ENCODE peak calls at places on chromosomes 5 and 9, in five cellular contexts. W is transverse colon, D is astrocyte, K is GM23338, T is IMR-90. E is an unnamed sample.

GRCh38 chr9:87950765-87951488 is 23.4 kb downstream of the CDK20 start:
- DNase-seq in W (no peak), D (no peak), K (peak; percentile 62), T (peak; percentile 34), E (no peak)

GRCh38 chr5:32714836-32715235 is 3.7 kb downstream of the NPR3 start:
- DNase-seq in W (no peak), D (peak; percentile 44), K (no peak), T (peak; percentile 72), E (no peak)

GRCh38 chr9:18865542-18865941 is 167.5 kb downstream of the SAXO1 start:
- DNase-seq in W (no peak), D (peak; percentile 59), K (no peak), T (peak; percentile 7), E (no peak)

GRCh38 chr5:56934325-56934724 is 17.6 kb downstream of the MIER3 start:
- DNase-seq in W (no peak), D (no peak), K (no peak), T (no peak), E (no peak)

GRCh38 chr5:31864015-31864414 is 225.1 kb downstream of the PDZD2 start:
- DNase-seq in W (no peak), D (no peak), K (peak; percentile 32), T (no peak), E (no peak)

GRCh38 chr9:130846487-130847305 is 11.6 kb downstream of the ABL1 start:
- DNase-seq in W (no peak), D (peak; percentile 77), K (no peak), T (peak; percentile 80), E (no peak)

GRCh38 chr9:16601991-16602390 is 268.5 kb downstream of the BNC2 start:
- DNase-seq in W (no peak), D (no peak), K (no peak), T (no peak), E (no peak)

GRCh38 chr9:107386396-107386795 is 103.2 kb downstream of the KLF4 start:
- DNase-seq in W (no peak), D (no peak), K (no peak), T (no peak), E (no peak)

GRCh38 chr9:27442464-27442863 is 81.6 kb upstream of the IFNK start:
- DNase-seq in W (peak; percentile 71), D (no peak), K (no peak), T (no peak), E (no peak)

GRCh38 chr9:96189995-96190394 is 112.0 kb downstream of the HSD17B3 start:
- DNase-seq in W (no peak), D (no peak), K (no peak), T (no peak), E (no peak)

GRCh38 chr9:20854444-20854843 is 170.4 kb downstream of the FOCAD start:
- DNase-seq in W (no peak), D (peak; percentile 74), K (no peak), T (peak; percentile 88), E (no peak)

GRCh38 chr5:132819468-132819867 is 6.4 kb downstream of the SOWAHA start:
- DNase-seq in W (no peak), D (no peak), K (peak; percentile 35), T (no peak), E (no peak)

GRCh38 chr5:6158974-6159863 is 219.1 kb downstream of the MED10 start:
- DNase-seq in W (no peak), D (peak; percentile 59), K (no peak), T (peak; percentile 21), E (no peak)

GRCh38 chr5:180787711-180788431 is 14.7 kb downstream of the MGAT1 start:
- DNase-seq in W (no peak), D (peak; percentile 32), K (no peak), T (peak; percentile 57), E (no peak)

GRCh38 chr5:170312666-170313065 is 15.1 kb upstream of the LCP2 start:
- DNase-seq in W (no peak), D (peak; percentile 24), K (no peak), T (peak; percentile 3), E (no peak)

GRCh38 chr5:139760066-139761056 is 35.2 kb upstream of the PSD2 start:
- DNase-seq in W (no peak), D (peak; percentile 55), K (no peak), T (peak; percentile 51), E (no peak)

GRCh38 chr9:27150758-27151431 is 41.9 kb downstream of the TEK start:
- DNase-seq in W (no peak), D (peak; percentile 23), K (no peak), T (peak; percentile 77), E (no peak)

GRCh38 chr5:158203256-158203655 is 344.3 kb upstream of the CLINT1 start:
- DNase-seq in W (no peak), D (no peak), K (no peak), T (no peak), E (no peak)

GRCh38 chr5:139746691-139747582 is 48.7 kb upstream of the PSD2 start:
- DNase-seq in W (peak; percentile 46), D (peak; percentile 16), K (peak; percentile 70), T (peak; percentile 46), E (no peak)

GRCh38 chr5:172455511-172456061 is 1.3 kb upstream of the SH3PXD2B start:
- DNase-seq in W (peak; percentile 9), D (peak; percentile 67), K (no peak), T (peak; percentile 70), E (no peak)

GRCh38 chr5:73541981-73542380 is 23.5 kb downstream of the ANKRA2 start:
- DNase-seq in W (no peak), D (peak; percentile 76), K (no peak), T (peak; percentile 43), E (no peak)

GRCh38 chr5:96004754-96005153 is 43.1 kb upstream of the ELL2 start:
- DNase-seq in W (no peak), D (no peak), K (no peak), T (no peak), E (no peak)

GRCh38 chr5:180138976-180139730 is 67.6 kb upstream of the RNF130 start:
- DNase-seq in W (no peak), D (no peak), K (no peak), T (no peak), E (peak; percentile 21)

GRCh38 chr9:77471572-77471971 is 176.6 kb downstream of the GNA14 start:
- DNase-seq in W (no peak), D (no peak), K (no peak), T (no peak), E (no peak)

GRCh38 chr9:108551030-108551964 is 304.5 kb downstream of the ACTL7B start:
- DNase-seq in W (no peak), D (peak; percentile 94), K (peak; percentile 8), T (peak; percentile 96), E (no peak)

GRCh38 chr5:59332236-59332973 is 561.1 kb downstream of the PDE4D start:
- DNase-seq in W (no peak), D (no peak), K (no peak), T (no peak), E (no peak)

GRCh38 chr5:170363671-170364070 is 25.5 kb downstream of the KCNMB1 start:
- DNase-seq in W (no peak), D (no peak), K (no peak), T (no peak), E (no peak)

GRCh38 chr5:125439243-125439642 is 692.8 kb upstream of the ZNF608 start:
- DNase-seq in W (no peak), D (no peak), K (no peak), T (no peak), E (no peak)

DNA sequence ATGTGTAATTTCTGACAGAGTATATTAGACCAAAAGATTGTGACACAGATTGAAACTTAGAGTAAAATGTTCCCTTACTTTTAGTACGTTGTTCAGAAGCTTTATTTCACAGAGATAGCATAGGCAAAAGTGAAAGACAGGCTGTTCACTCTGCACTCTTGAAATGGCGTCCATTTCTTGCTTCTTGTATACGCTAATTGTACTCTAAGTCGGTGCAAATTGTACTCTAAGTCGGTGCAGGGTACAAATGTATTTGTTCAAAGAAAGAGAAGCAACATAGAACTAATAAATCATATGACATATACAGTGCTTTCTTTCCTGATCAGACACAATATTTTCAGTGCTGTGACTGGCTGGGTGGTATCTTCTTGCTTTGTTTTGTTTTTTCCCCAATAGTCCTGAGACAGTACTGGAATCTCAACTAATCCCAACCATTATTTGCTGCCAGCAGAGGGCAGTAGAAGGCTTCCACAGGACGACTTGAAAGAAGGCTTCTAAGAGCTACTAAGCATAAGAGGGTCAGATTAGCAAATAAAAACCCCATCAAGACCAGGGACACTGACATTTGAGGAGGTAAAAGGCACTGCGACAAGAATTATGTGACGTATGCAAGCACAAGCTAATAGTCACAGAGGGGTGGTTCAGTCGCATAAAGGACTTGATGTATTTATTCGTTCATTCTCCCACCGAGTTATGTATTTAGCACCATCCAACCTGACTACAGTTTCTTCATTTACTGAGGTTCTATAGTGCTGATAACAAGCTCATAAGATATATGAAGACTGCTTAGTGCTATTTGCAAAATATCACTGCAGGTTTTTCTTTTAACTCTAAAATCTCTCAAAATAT is 831.8 kb downstream of the TAF11L14 start:
- DNase-seq in W (peak; percentile 52), D (peak; percentile 16), K (peak; percentile 93), T (peak; percentile 1), E (peak; percentile 64)
- H3K27ac ChIP-seq in W (no peak overlapping the region), D (no peak overlapping the region), K (no peak overlapping the region), T (no peak overlapping the region), E (no peak overlapping the region)

DNA sequence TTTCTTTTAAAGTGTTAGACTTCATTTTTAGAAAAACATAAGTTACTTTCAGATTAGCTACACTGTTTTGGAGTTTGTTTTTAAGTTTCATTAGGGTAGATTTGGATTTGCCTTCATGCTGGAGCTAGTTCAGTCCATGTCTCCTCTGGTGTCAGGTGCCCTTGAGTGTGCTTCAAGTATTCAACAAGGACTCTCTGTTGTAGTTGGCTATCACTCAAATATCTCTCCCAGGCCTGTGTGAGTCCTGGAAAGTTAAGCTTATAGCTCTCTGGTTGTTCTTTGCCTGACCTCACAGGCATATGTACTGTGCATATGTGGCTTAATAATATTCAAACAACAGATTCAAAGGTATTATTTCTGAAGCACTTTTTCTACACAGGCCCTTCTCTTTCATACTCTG is 45.4 kb downstream of the PTBP3 start:
- DNase-seq in W (no peak), D (peak; percentile 32), K (no peak), T (peak; percentile 40), E (no peak)
- H3K27ac ChIP-seq in W (no peak overlapping the region), D (no peak overlapping the region), K (no peak overlapping the region), T (no peak overlapping the region), E (no peak overlapping the region)

DNA sequence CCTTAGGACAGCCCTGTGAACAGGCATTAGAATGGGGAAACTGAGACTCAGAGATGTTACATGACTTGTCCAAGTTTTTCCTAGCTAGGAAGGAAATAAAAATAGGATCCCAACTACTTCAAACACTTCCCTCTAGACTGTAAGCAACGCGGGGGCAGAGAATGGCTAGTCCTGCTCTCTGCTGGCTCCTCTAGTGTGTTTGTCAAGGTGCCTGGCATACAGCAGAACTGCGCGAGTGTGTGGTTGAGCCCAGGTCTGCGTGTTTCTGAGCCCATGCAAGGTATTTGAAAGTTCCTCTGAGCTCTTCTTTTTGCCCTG is 152.5 kb downstream of the MACROH2A1 start:
- DNase-seq in W (no peak), D (no peak), K (no peak), T (no peak), E (no peak)
- H3K27ac ChIP-seq in W (no peak overlapping the region), D (peak overlapping the region; percentile 87), K (no peak overlapping the region), T (peak overlapping the region; percentile 86), E (peak overlapping the region; percentile 20)

DNA sequence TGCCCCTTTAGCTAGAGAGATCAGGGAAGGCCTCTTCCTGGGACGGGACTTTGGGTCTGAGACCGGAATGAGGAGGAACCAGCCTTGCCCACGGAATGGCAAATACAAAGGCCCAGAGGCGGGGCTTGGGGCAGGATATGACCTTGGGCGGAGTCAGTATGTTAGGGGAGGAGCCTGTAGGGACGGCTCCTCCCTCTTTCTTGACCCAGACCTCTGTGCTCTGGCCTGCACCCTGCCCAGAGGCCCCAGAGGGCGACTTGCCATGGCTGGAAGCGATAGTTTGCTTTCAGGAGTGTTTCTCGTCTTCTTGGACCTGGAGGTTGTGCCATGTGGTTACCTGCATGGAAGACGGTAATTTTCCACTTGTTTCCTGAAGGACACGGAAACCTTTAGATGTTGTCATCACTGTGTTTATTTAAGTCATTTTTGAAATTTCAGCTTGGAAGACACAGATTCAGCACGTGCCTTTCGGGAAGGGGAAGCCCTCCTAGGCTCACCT is 85.6 kb downstream of the DAB2IP start:
- DNase-seq in W (peak; percentile 89), D (no peak), K (peak; percentile 88), T (no peak), E (peak; percentile 82)
- H3K27ac ChIP-seq in W (peak overlapping the region; percentile 91), D (no peak overlapping the region), K (peak overlapping the region; percentile 93), T (peak overlapping the region; percentile 68), E (peak overlapping the region; percentile 66)

E was measured in lung.